ENCODE peak calls at places on chromosomes 11 and 22, in six cellular contexts. One of them, this sample, is unnamed.

GRCh38 chr22:34243023-34243422 is 322.7 kb upstream of the LARGE1 start:
- DNase-seq in neuronal stem cell: no peak
- DNase-seq in IMR-90: no peak
- DNase-seq in H9: no peak
- DNase-seq in mesendoderm: peak
- DNase-seq in H1: no peak
- DNase-seq in this sample: no peak

GRCh38 chr11:117819096-117820040 is 5.2 kb downstream of the FXYD2 start:
- DNase-seq in neuronal stem cell: peak
- DNase-seq in IMR-90: peak
- DNase-seq in H9: peak
- DNase-seq in mesendoderm: peak
- DNase-seq in H1: peak
- DNase-seq in this sample: peak

GRCh38 chr11:19781351-19781750 is 68.7 kb downstream of the NAV2 start:
- DNase-seq in neuronal stem cell: no peak
- DNase-seq in IMR-90: no peak
- DNase-seq in H9: no peak
- DNase-seq in mesendoderm: no peak
- DNase-seq in H1: no peak
- DNase-seq in this sample: no peak

GRCh38 chr22:37807410-37808293 is at the start of gene GCAT:
- DNase-seq in neuronal stem cell: peak
- DNase-seq in IMR-90: peak
- DNase-seq in H9: peak
- DNase-seq in mesendoderm: peak
- DNase-seq in H1: peak
- DNase-seq in this sample: peak

GRCh38 chr11:57325735-57326048 is 940 bp upstream of the TNKS1BP1 start:
- DNase-seq in neuronal stem cell: no peak
- DNase-seq in IMR-90: no peak
- DNase-seq in H9: no peak
- DNase-seq in mesendoderm: no peak
- DNase-seq in H1: no peak
- DNase-seq in this sample: no peak

GRCh38 chr11:64028398-64029115 is 7.2 kb upstream of the FLRT1 start:
- DNase-seq in neuronal stem cell: peak
- DNase-seq in IMR-90: no peak
- DNase-seq in H9: peak
- DNase-seq in mesendoderm: peak
- DNase-seq in H1: peak
- DNase-seq in this sample: peak

GRCh38 chr11:28666632-28667031 is 558.4 kb downstream of the METTL15 start:
- DNase-seq in neuronal stem cell: no peak
- DNase-seq in IMR-90: no peak
- DNase-seq in H9: no peak
- DNase-seq in mesendoderm: no peak
- DNase-seq in H1: no peak
- DNase-seq in this sample: no peak

GRCh38 chr22:29600846-29601245 is 2.6 kb upstream of the NF2 start:
- DNase-seq in neuronal stem cell: no peak
- DNase-seq in IMR-90: no peak
- DNase-seq in H9: no peak
- DNase-seq in mesendoderm: no peak
- DNase-seq in H1: no peak
- DNase-seq in this sample: no peak

GRCh38 chr11:124277809-124278208 is 21.6 kb downstream of the OR8G5 start:
- DNase-seq in neuronal stem cell: no peak
- DNase-seq in IMR-90: no peak
- DNase-seq in H9: peak
- DNase-seq in mesendoderm: peak
- DNase-seq in H1: peak
- DNase-seq in this sample: peak

GRCh38 chr11:102914238-102915043 is 39.7 kb upstream of the MMP12 start:
- DNase-seq in neuronal stem cell: peak
- DNase-seq in IMR-90: peak
- DNase-seq in H9: peak
- DNase-seq in mesendoderm: peak
- DNase-seq in H1: peak
- DNase-seq in this sample: peak

GRCh38 chr22:42179616-42180015 is 49.0 kb upstream of the CYP2D6 start:
- DNase-seq in neuronal stem cell: no peak
- DNase-seq in IMR-90: peak
- DNase-seq in H9: no peak
- DNase-seq in mesendoderm: no peak
- DNase-seq in H1: no peak
- DNase-seq in this sample: peak

GRCh38 chr11:44699497-44699896 is 27.3 kb upstream of the TSPAN18 start:
- DNase-seq in neuronal stem cell: no peak
- DNase-seq in IMR-90: no peak
- DNase-seq in H9: no peak
- DNase-seq in mesendoderm: no peak
- DNase-seq in H1: no peak
- DNase-seq in this sample: no peak

GRCh38 chr11:96341237-96342130 is 1.5 kb downstream of the MAML2 start:
- DNase-seq in neuronal stem cell: peak
- DNase-seq in IMR-90: peak
- DNase-seq in H9: peak
- DNase-seq in mesendoderm: no peak
- DNase-seq in H1: peak
- DNase-seq in this sample: peak

GRCh38 chr11:12824281-12825041 is 150.2 kb downstream of the TEAD1 start:
- DNase-seq in neuronal stem cell: no peak
- DNase-seq in IMR-90: no peak
- DNase-seq in H9: no peak
- DNase-seq in mesendoderm: no peak
- DNase-seq in H1: no peak
- DNase-seq in this sample: no peak

GRCh38 chr11:33542921-33543320 is 157.7 kb downstream of the C11orf91 start:
- DNase-seq in neuronal stem cell: peak
- DNase-seq in IMR-90: peak
- DNase-seq in H9: peak
- DNase-seq in mesendoderm: peak
- DNase-seq in H1: peak
- DNase-seq in this sample: peak

GRCh38 chr11:132111781-132112380 is 741.5 kb downstream of the NTM start:
- DNase-seq in neuronal stem cell: no peak
- DNase-seq in IMR-90: peak
- DNase-seq in H9: no peak
- DNase-seq in mesendoderm: peak
- DNase-seq in H1: no peak
- DNase-seq in this sample: peak

GRCh38 chr22:50272103-50272782 is 2.1 kb upstream of the MAPK11 start:
- DNase-seq in neuronal stem cell: peak
- DNase-seq in IMR-90: peak
- DNase-seq in H9: no peak
- DNase-seq in mesendoderm: peak
- DNase-seq in H1: peak
- DNase-seq in this sample: no peak

GRCh38 chr22:27985323-27986275 is 66.5 kb upstream of the PITPNB start:
- DNase-seq in neuronal stem cell: no peak
- DNase-seq in IMR-90: no peak
- DNase-seq in H9: no peak
- DNase-seq in mesendoderm: peak
- DNase-seq in H1: peak
- DNase-seq in this sample: no peak

GRCh38 chr11:86608251-86608799 is 64.1 kb downstream of the ME3 start:
- DNase-seq in neuronal stem cell: no peak
- DNase-seq in IMR-90: peak
- DNase-seq in H9: peak
- DNase-seq in mesendoderm: peak
- DNase-seq in H1: peak
- DNase-seq in this sample: peak

GRCh38 chr11:39374963-39375698 is 2084.3 kb downstream of the LRRC4C start:
- DNase-seq in neuronal stem cell: peak
- DNase-seq in IMR-90: peak
- DNase-seq in H9: no peak
- DNase-seq in mesendoderm: peak
- DNase-seq in H1: no peak
- DNase-seq in this sample: peak

GRCh38 chr11:2828585-2829330 is 56.8 kb downstream of the CDKN1C start:
- DNase-seq in neuronal stem cell: no peak
- DNase-seq in IMR-90: no peak
- DNase-seq in H9: no peak
- DNase-seq in mesendoderm: no peak
- DNase-seq in H1: no peak
- DNase-seq in this sample: no peak

GRCh38 chr11:69385832-69386415 is 92.0 kb downstream of the MYEOV start:
- DNase-seq in neuronal stem cell: no peak
- DNase-seq in IMR-90: no peak
- DNase-seq in H9: no peak
- DNase-seq in mesendoderm: no peak
- DNase-seq in H1: no peak
- DNase-seq in this sample: no peak

DNA sequence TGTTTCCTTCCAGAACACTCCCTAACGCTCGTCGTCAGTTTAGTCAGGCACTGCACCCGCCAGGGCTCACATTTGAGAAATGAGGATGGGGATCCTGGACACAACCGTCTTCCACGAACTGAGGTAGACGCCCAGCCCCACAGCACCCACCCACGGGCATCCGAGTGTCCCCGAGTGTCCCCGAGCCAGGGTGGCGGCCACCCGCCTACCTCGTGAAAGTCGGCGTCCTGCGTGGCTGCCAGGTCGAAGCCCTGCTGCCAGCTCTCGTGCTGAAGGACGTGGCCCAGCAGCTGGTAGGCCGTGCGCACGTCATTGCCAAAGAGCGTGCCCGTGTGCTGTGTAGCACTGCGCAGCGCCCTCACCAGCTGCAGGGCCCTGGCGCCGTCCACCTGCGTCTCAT is 53.6 kb downstream of the TRMU start:
- DNase-seq in neuronal stem cell: no peak
- DNase-seq in IMR-90: no peak
- DNase-seq in H9: no peak
- DNase-seq in mesendoderm: no peak
- DNase-seq in H1: no peak
- DNase-seq in this sample: no peak
- H2BK15ac ChIP-seq in neuronal stem cell: peak
- H2BK15ac ChIP-seq in IMR-90: no peak
- H2BK15ac ChIP-seq in H9: no peak
- H2BK15ac ChIP-seq in mesendoderm: no peak
- H2BK15ac ChIP-seq in H1: no peak
- H2BK15ac ChIP-seq in this sample: no peak

DNA sequence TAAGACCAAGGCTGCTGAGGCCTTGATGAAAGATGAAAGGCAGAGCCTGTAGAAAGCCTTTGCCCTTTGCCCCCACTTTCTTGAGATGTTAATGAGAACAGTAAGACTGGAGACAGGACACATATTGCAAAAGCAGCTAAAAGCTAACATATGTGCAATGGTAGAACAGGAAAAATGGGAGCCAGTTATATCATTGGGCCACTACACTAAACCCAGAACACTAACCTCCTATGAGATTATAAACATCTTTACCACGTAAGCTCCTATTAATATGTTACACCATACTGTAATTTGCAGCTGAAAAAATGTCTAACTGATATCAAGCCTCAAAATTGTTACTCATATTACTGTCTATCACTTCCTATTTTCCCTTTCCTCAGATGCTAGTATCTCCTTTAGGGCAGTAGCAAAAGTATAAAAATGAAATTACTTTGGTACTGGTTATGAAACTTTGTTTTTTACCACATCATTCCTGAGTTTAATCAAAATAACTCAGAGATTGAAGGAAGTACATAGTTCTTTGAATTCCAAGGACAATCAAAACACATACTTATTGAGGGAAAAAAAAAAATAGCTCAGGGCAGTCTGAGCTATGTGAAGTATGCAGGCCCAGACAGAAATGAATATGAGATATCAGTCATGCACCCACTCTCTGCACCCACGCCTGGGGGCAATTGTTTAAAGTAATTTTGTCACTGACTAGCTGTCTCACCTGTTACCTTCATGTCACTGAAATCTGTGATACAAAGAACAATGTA is 9.1 kb downstream of the HPS5 start:
- DNase-seq in neuronal stem cell: no peak
- DNase-seq in IMR-90: peak
- DNase-seq in H9: no peak
- DNase-seq in mesendoderm: no peak
- DNase-seq in H1: no peak
- DNase-seq in this sample: peak
- H2BK5ac ChIP-seq in neuronal stem cell: no peak
- H2BK5ac ChIP-seq in IMR-90: peak
- H2BK5ac ChIP-seq in H9: no peak
- H2BK5ac ChIP-seq in mesendoderm: no peak
- H2BK5ac ChIP-seq in H1: no peak
- H2BK5ac ChIP-seq in this sample: no peak

DNA sequence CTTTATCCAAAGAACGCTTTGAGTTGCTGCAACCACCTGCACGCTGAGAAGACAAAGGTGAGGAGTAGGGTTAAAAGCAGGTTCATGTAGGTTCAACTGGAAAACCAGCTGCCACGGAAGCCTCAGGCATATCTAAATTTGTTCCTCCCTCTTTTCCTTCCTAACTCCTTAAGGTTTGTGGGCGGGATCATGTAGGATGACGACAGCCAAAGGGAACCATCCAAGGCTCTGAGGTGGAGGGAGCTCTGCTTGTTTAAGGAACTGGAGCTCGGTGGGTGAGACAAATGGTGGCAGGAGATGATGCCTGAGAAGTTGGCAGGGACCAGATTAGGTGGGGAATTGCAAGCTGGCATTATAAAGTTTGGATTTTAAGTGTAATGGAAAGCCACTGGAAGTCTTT is 60.3 kb downstream of the SPON1 start:
- DNase-seq in neuronal stem cell: no peak
- DNase-seq in IMR-90: no peak
- DNase-seq in H9: no peak
- DNase-seq in mesendoderm: peak
- DNase-seq in H1: no peak
- DNase-seq in this sample: no peak
- H2BK15ac ChIP-seq in neuronal stem cell: no peak
- H2BK15ac ChIP-seq in IMR-90: no peak
- H2BK15ac ChIP-seq in H9: no peak
- H2BK15ac ChIP-seq in mesendoderm: no peak
- H2BK15ac ChIP-seq in H1: no peak
- H2BK15ac ChIP-seq in this sample: no peak

GRCh38 chr11:61769946-61770683 is 17.7 kb downstream of the MYRF start:
- DNase-seq in neuronal stem cell: no peak
- DNase-seq in IMR-90: no peak
- DNase-seq in H9: no peak
- DNase-seq in mesendoderm: no peak
- DNase-seq in H1: no peak
- DNase-seq in this sample: no peak

GRCh38 chr11:61773826-61774225 is 18.6 kb downstream of the TMEM258 start:
- DNase-seq in neuronal stem cell: no peak
- DNase-seq in IMR-90: no peak
- DNase-seq in H9: no peak
- DNase-seq in mesendoderm: no peak
- DNase-seq in H1: no peak
- DNase-seq in this sample: no peak

GRCh38 chr11:61773356-61773755 is 19.0 kb downstream of the TMEM258 start:
- DNase-seq in neuronal stem cell: no peak
- DNase-seq in IMR-90: no peak
- DNase-seq in H9: no peak
- DNase-seq in mesendoderm: no peak
- DNase-seq in H1: no peak
- DNase-seq in this sample: no peak

GRCh38 chr11:61771195-61771894 is 18.9 kb downstream of the MYRF start:
- DNase-seq in neuronal stem cell: no peak
- DNase-seq in IMR-90: no peak
- DNase-seq in H9: no peak
- DNase-seq in mesendoderm: no peak
- DNase-seq in H1: no peak
- DNase-seq in this sample: no peak

GRCh38 chr11:61771995-61772455 is 19.6 kb downstream of the MYRF start:
- DNase-seq in neuronal stem cell: no peak
- DNase-seq in IMR-90: no peak
- DNase-seq in H9: peak
- DNase-seq in mesendoderm: peak
- DNase-seq in H1: no peak
- DNase-seq in this sample: no peak
- H2BK5ac ChIP-seq in neuronal stem cell: peak
- H2BK5ac ChIP-seq in IMR-90: no peak
- H2BK5ac ChIP-seq in H9: no peak
- H2BK5ac ChIP-seq in mesendoderm: no peak
- H2BK5ac ChIP-seq in H1: peak
- H2BK5ac ChIP-seq in this sample: peak